ENCODE peak calls at places on chromosomes 7 and 10, in seven cellular contexts. X, I, N, G, D, Q and J are unnamed samples.

GRCh38 chr7:102468416-102469350 is 3.9 kb downstream of the LRWD1 start:
- DNase-seq in X (no peak), I (peak; percentile 53), N (no peak), G (no peak), D (no peak), Q (no peak), J (no peak)

GRCh38 chr7:82694020-82694419 is 250.4 kb upstream of the CACNA2D1 start:
- DNase-seq in X (no peak), I (no peak), N (no peak), G (no peak), D (no peak), Q (no peak), J (no peak)

GRCh38 chr10:78942006-78942405 is 126.8 kb upstream of the ZMIZ1 start:
- DNase-seq in X (no peak), I (no peak), N (no peak), G (no peak), D (no peak), Q (no peak), J (peak; percentile 32)

GRCh38 chr10:83932245-83932644 is 207.1 kb upstream of the GHITM start:
- DNase-seq in X (no peak), I (no peak), N (no peak), G (no peak), D (no peak), Q (no peak), J (no peak)

GRCh38 chr7:3897430-3898385 is 596.7 kb downstream of the SDK1 start:
- DNase-seq in X (no peak), I (no peak), N (peak; percentile 77), G (no peak), D (no peak), Q (peak; percentile 54), J (peak; percentile 66)

GRCh38 chr7:155071916-155072315 is 1.8 kb downstream of the HTR5A start:
- DNase-seq in X (no peak), I (no peak), N (no peak), G (no peak), D (no peak), Q (no peak), J (no peak)

GRCh38 chr10:109894516-109894915 is 28.8 kb downstream of the XPNPEP1 start:
- DNase-seq in X (no peak), I (peak; percentile 80), N (peak; percentile 95), G (peak; percentile 81), D (no peak), Q (no peak), J (peak; percentile 83)

GRCh38 chr7:5429857-5430611 is 6.4 kb upstream of the TNRC18 start:
- DNase-seq in X (no peak), I (peak; percentile 72), N (no peak), G (no peak), D (no peak), Q (no peak), J (no peak)

GRCh38 chr7:16918288-16918895 is 36.6 kb upstream of the AGR3 start:
- DNase-seq in X (no peak), I (no peak), N (peak; percentile 72), G (peak; percentile 21), D (no peak), Q (no peak), J (peak; percentile 74)

GRCh38 chr10:17201165-17202013 is at the start of gene TRDMT1:
- DNase-seq in X (peak; percentile 23), I (peak; percentile 92), N (peak; percentile 91), G (peak; percentile 90), D (peak; percentile 74), Q (peak; percentile 86), J (peak; percentile 94)

GRCh38 chr7:42911482-42912447 is at the start of gene C7orf25:
- DNase-seq in X (peak; percentile 74), I (peak; percentile 97), N (peak; percentile 95), G (peak; percentile 95), D (peak; percentile 97), Q (peak; percentile 89), J (peak; percentile 94)

GRCh38 chr10:1175956-1176565 is 119.9 kb downstream of the WDR37 start:
- DNase-seq in X (no peak), I (peak; percentile 8), N (no peak), G (no peak), D (no peak), Q (no peak), J (no peak)

GRCh38 chr7:18958627-18959026 is 158.8 kb downstream of the TWIST1 start:
- DNase-seq in X (no peak), I (no peak), N (peak; percentile 50), G (no peak), D (no peak), Q (peak; percentile 21), J (peak; percentile 75)

GRCh38 chr10:59126992-59127391 is 49.5 kb upstream of the PHYHIPL start:
- DNase-seq in X (no peak), I (no peak), N (no peak), G (no peak), D (no peak), Q (no peak), J (no peak)

GRCh38 chr7:131898418-131898817 is 342.0 kb upstream of the PODXL start:
- DNase-seq in X (no peak), I (no peak), N (peak; percentile 39), G (no peak), D (no peak), Q (no peak), J (peak; percentile 70)

GRCh38 chr10:78455873-78456272 is 422.2 kb downstream of the RPS24 start:
- DNase-seq in X (no peak), I (no peak), N (no peak), G (no peak), D (no peak), Q (no peak), J (no peak)

GRCh38 chr10:48727866-48728265 is 43.2 kb downstream of the WDFY4 start:
- DNase-seq in X (no peak), I (no peak), N (no peak), G (no peak), D (no peak), Q (no peak), J (no peak)

GRCh38 chr10:22325272-22325947 is 4.5 kb downstream of the BMI1 start:
- DNase-seq in X (no peak), I (peak; percentile 88), N (peak; percentile 74), G (peak; percentile 80), D (peak; percentile 67), Q (no peak), J (peak; percentile 56)

GRCh38 chr10:50992972-50993766 is 81.1 kb upstream of the PRKG1 start:
- DNase-seq in X (no peak), I (peak; percentile 48), N (peak; percentile 88), G (no peak), D (no peak), Q (peak; percentile 64), J (no peak)

GRCh38 chr10:113326160-113327111 is 226.4 kb upstream of the HABP2 start:
- DNase-seq in X (no peak), I (no peak), N (peak; percentile 60), G (peak; percentile 46), D (no peak), Q (peak; percentile 93), J (peak; percentile 89)
- TF ChIP-seq CTCF in X (no peak), I (no peak), N (peak; percentile 17), G (no peak), D (peak; percentile 39), Q (peak; percentile 59), J (peak; percentile 35)

DNA sequence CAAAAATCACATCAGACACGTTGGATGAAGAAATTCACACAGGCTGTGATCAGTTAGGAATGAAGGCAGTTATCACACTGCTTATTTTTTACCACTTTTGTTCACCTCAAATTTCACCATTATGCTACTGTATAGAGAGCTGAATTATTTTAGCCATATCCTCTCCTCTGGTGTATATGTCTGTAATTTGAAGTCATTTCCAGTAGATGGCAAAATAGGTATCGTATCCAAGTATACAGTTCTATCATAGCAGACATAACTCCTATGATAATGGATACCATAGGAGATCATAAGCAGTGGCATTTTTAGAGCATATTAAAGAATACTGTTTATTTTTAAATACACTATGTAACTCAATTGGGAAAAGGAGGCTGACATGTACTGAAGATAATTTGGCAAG is 909.7 kb downstream of the DNAJB9 start:
- DNase-seq in X (no peak), I (no peak), N (no peak), G (no peak), D (no peak), Q (no peak), J (no peak)
- TF ChIP-seq CTCF in X (no peak), I (no peak), N (no peak), G (peak; percentile 18), D (no peak), Q (no peak), J (no peak)

GRCh38 chr7:70738080-70738479 is 393.9 kb upstream of the GALNT17 start:
- DNase-seq in X (no peak), I (no peak), N (peak; percentile 25), G (no peak), D (no peak), Q (peak; percentile 6), J (peak; percentile 56)
- TF ChIP-seq CTCF in X (peak; percentile 28), I (no peak), N (no peak), G (no peak), D (no peak), Q (no peak), J (no peak)

GRCh38 chr10:14093735-14094484 is 236.8 kb downstream of the FRMD4A start:
- DNase-seq in X (no peak), I (no peak), N (peak; percentile 70), G (no peak), D (no peak), Q (peak; percentile 14), J (peak; percentile 65)
- TF ChIP-seq CTCF in X (no peak), I (no peak), N (peak; percentile 63), G (peak; percentile 73), D (peak; percentile 26), Q (peak; percentile 60), J (peak; percentile 58)

GRCh38 chr10:32713560-32713959 is 244.5 kb downstream of the ITGB1 start:
- DNase-seq in X (no peak), I (no peak), N (no peak), G (no peak), D (no peak), Q (no peak), J (no peak)
- TF ChIP-seq CTCF in X (no peak), I (no peak), N (peak; percentile 15), G (no peak), D (no peak), Q (peak; percentile 46), J (peak; percentile 23)

DNA sequence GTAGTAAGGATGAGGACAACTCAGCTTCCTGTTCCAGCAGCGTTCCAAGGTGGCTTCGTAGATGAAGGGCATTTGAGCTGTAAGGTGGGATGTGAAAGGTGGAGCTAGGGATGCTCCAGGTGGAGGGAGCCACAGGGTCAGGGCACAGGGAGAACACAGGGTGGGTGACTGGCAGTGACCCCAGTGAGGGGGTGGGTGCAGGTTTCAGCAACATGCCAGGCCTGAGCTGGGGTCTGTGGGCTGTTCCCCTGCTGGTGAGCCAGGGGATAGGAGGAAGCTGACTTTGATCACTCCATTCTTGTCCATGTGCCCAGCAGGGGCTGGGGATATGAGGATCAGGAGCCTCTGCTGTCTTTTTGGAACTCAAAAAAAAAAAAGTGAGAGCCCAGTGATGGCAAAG is 33.2 kb downstream of the CDH23 start:
- DNase-seq in X (no peak), I (no peak), N (no peak), G (no peak), D (no peak), Q (no peak), J (no peak)
- TF ChIP-seq CTCF in X (no peak), I (no peak), N (no peak), G (no peak), D (peak; percentile 48), Q (peak; percentile 48), J (peak; percentile 25)